ENCODE peak calls at places on chromosomes 6 and 20, in seven cellular contexts. Y is gastrocnemius medialis, O is PC-3, N is heart right ventricle, G is neural crest cell, D is mucosa of descending colon, U is colonic mucosa. I is an unnamed sample.

GRCh38 chr6:137271245-137272183 is 52.3 kb upstream of the IFNGR1 start:
- DNase-seq in Y (no peak), O (peak), N (no peak), G (no peak), D (peak), U (no peak), I (peak)

GRCh38 chr20:34364013-34364382 is 925 bp downstream of the ITCH start:
- DNase-seq in Y (no peak), O (peak), N (no peak), G (no peak), D (peak), U (no peak), I (peak)

GRCh38 chr20:53409177-53409576 is 184.5 kb downstream of the ZNF217 start:
- DNase-seq in Y (no peak), O (no peak), N (no peak), G (no peak), D (no peak), U (no peak), I (no peak)

GRCh38 chr6:128600397-128600951 is 80.1 kb upstream of the PTPRK start:
- DNase-seq in Y (no peak), O (peak), N (no peak), G (no peak), D (no peak), U (no peak), I (peak)

GRCh38 chr20:50758992-50759391 is 27.6 kb downstream of the PARD6B start:
- DNase-seq in Y (no peak), O (no peak), N (no peak), G (no peak), D (no peak), U (peak), I (no peak)

GRCh38 chr20:48364688-48365421 is 462.9 kb downstream of the PREX1 start:
- DNase-seq in Y (no peak), O (no peak), N (no peak), G (no peak), D (no peak), U (no peak), I (no peak)

GRCh38 chr6:167146977-167147376 is 10.8 kb downstream of the GPR31 start:
- DNase-seq in Y (no peak), O (no peak), N (no peak), G (no peak), D (no peak), U (no peak), I (no peak)

GRCh38 chr6:152720964-152721363 is 23.3 kb downstream of the MYCT1 start:
- DNase-seq in Y (no peak), O (peak), N (no peak), G (no peak), D (no peak), U (no peak), I (peak)

GRCh38 chr6:37739618-37740017 is 41.9 kb upstream of the MDGA1 start:
- DNase-seq in Y (no peak), O (no peak), N (no peak), G (no peak), D (no peak), U (no peak), I (no peak)

GRCh38 chr6:39402239-39402751 is 79.8 kb upstream of the KCNK16 start:
- DNase-seq in Y (no peak), O (no peak), N (no peak), G (no peak), D (no peak), U (no peak), I (no peak)

GRCh38 chr6:73798592-73798991 is 102.6 kb downstream of the CD109 start:
- DNase-seq in Y (peak), O (peak), N (no peak), G (no peak), D (peak), U (peak), I (peak)

GRCh38 chr6:163489584-163489983 is 75.1 kb downstream of the QKI start:
- DNase-seq in Y (no peak), O (peak), N (no peak), G (no peak), D (no peak), U (no peak), I (peak)

GRCh38 chr6:35497571-35498406 is 910 bp upstream of the TEAD3 start:
- DNase-seq in Y (no peak), O (no peak), N (peak), G (peak), D (peak), U (peak), I (peak)

GRCh38 chr6:43772571-43773049 is 2.6 kb downstream of the VEGFA start:
- DNase-seq in Y (peak), O (no peak), N (peak), G (peak), D (no peak), U (peak), I (peak)
- TF ChIP-seq CTCF in Y (no peak), O (no peak), N (no peak), G (no peak), D (no peak), U (no peak), I (no peak)

GRCh38 chr6:116884530-116884929 is 7.5 kb downstream of the RFX6 start:
- DNase-seq in Y (no peak), O (no peak), N (no peak), G (no peak), D (no peak), U (no peak), I (no peak)

GRCh38 chr6:116876635-116877611 is at the start of gene RFX6:
- DNase-seq in Y (no peak), O (no peak), N (no peak), G (no peak), D (peak), U (peak), I (no peak)

GRCh38 chr6:116883005-116883404 is 6.0 kb downstream of the RFX6 start:
- DNase-seq in Y (no peak), O (peak), N (no peak), G (no peak), D (no peak), U (no peak), I (peak)

GRCh38 chr6:116877743-116878142 is 701 bp downstream of the RFX6 start:
- DNase-seq in Y (no peak), O (peak), N (no peak), G (no peak), D (no peak), U (no peak), I (no peak)

DNA sequence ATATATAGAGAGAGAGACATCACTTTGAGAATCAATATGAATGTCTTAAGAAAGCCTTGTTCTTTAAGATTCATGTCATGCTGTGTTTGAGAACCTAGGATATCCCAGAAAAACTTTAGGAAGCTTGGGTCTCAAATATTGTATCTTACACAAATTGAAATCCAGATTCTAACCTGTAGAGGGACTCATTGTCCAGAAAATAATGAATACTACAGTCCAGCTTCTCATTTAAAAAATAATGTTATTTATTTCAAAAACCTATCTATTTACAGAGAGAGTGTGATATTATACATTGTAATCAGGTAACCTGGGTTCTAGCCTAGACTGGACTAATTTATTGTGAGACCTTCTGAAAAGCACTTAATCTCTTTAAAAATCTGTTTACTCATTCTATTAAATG is 4.2 kb downstream of the RFX6 start:
- DNase-seq in Y (no peak), O (peak), N (no peak), G (no peak), D (no peak), U (no peak), I (peak)
- TF ChIP-seq CTCF in Y (no peak), O (peak), N (peak), G (peak), D (no peak), U (peak), I (no peak)

DNA sequence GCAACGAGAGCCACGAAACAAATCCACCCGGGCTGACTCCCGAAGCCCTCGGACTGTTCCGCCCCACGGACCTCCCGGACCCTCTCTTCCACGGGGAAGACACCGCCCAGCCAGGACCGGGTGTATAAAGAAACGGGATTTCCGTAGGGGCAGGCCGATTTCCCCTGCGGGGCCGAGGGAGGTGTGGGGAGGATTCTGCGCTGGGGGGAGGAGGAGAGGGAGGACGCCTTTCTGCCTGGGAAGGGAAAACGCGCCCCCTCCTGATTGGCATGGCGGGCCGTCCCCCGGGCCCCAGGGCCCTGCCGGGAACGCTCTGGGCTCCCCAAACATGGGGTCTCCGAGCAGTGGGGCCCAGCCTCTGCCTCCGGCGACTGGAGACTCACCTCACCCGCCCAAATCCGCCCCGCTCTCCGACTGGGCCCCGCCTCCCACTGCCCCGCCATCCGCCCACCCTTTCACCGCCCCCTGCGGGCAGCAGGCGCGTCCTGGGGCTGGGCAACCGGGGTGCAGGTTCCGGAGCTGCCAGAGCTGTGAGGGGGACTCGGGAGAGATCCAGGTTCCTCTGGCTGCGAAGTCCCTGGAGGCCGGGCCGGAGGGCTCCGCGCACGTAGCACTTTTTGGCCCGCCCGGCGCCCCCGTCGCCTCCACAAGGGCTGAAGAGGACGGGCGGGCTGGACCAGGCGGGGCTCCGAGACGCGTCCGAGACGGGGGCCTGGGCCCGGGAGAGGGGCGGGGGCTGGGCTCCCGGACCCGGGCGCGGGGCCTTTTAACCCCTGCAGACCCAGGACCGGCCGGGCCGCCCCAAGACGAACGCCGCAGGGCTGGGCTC is 586 bp upstream of the PPDPF start:
- DNase-seq in Y (peak), O (peak), N (peak), G (peak), D (peak), U (peak), I (peak)
- TF ChIP-seq CTCF in Y (peak), O (peak), N (peak), G (peak), D (no peak), U (no peak), I (peak)

GRCh38 chr6:32622545-32623401 is 14.4 kb upstream of the HLA-DQA1 start:
- DNase-seq in Y (no peak), O (peak), N (peak), G (peak), D (peak), U (peak), I (peak)
- TF ChIP-seq CTCF in Y (peak), O (peak), N (peak), G (peak), D (peak), U (no peak), I (no peak)

I was measured in MCF 10A.